ENCODE peak calls at places on chromosomes 12 and 14, in eight cellular contexts. H is GM12865, G is lung, Q is astrocyte of the spinal cord, I is lower leg skin, P is HCT116, O is dorsolateral prefrontal cortex, T is ovary. F is an unnamed sample.
A peak's percentile ranks its signal among the peaks of the same experiment; 100 is the strongest.

GRCh38 chr12:82525616-82526015 is 161.1 kb upstream of the TMTC2 start:
- DNase-seq in H (no peak), I (no peak), G (no peak), O (no peak), T (no peak), P (no peak), Q (no peak), F (no peak)

GRCh38 chr12:64178122-64178521 is 44.0 kb downstream of the KICS2 start:
- DNase-seq in I (no peak), Q (peak; percentile 77), P (no peak), G (no peak), O (no peak), T (no peak), H (no peak), F (peak; percentile 84)

GRCh38 chr12:24977711-24978110 is 28.8 kb upstream of the BCAT1 start:
- DNase-seq in T (no peak), P (no peak), H (no peak), G (no peak), Q (no peak), O (no peak), I (no peak), F (peak; percentile 11)

GRCh38 chr12:105221588-105222325 is 14.2 kb downstream of the APPL2 start:
- DNase-seq in Q (no peak), P (no peak), I (no peak), G (no peak), H (no peak), O (no peak), T (no peak), F (no peak)

GRCh38 chr12:68479832-68480291 is 130.8 kb upstream of the RAP1B start:
- DNase-seq in I (no peak), O (no peak), P (no peak), Q (peak; percentile 22), H (no peak), G (no peak), T (no peak), F (no peak)

GRCh38 chr12:29004066-29004935 is 144.8 kb upstream of the FAR2 start:
- DNase-seq in T (no peak), O (no peak), I (no peak), Q (no peak), G (no peak), H (no peak), P (no peak), F (no peak)

GRCh38 chr12:76158518-76159321 is 74.2 kb upstream of the NAP1L1 start:
- DNase-seq in T (no peak), O (no peak), Q (peak; percentile 81), G (peak; percentile 39), P (peak; percentile 34), I (peak; percentile 27), H (peak; percentile 95), F (peak; percentile 83)

GRCh38 chr12:4148418-4149056 is 125.0 kb upstream of the CCND2 start:
- DNase-seq in G (no peak), O (no peak), Q (no peak), T (no peak), P (no peak), H (peak; percentile 90), I (peak; percentile 37), F (no peak)

GRCh38 chr14:78519863-78520262 is 349.7 kb downstream of the NRXN3 start:
- DNase-seq in T (no peak), H (peak; percentile 48), P (no peak), O (no peak), Q (peak; percentile 8), I (no peak), G (no peak), F (peak; percentile 14)

GRCh38 chr12:130086248-130086647 is 76.0 kb upstream of the FZD10 start:
- DNase-seq in H (no peak), O (no peak), P (no peak), G (no peak), Q (no peak), T (no peak), I (no peak), F (no peak)

GRCh38 chr12:32454075-32454474 is 54.7 kb downstream of the FGD4 start:
- DNase-seq in Q (peak; percentile 78), P (peak; percentile 35), O (no peak), H (no peak), T (no peak), I (no peak), G (no peak), F (peak; percentile 88)

GRCh38 chr12:50222275-50222783 is 55.2 kb upstream of the CERS5 start:
- DNase-seq in H (peak; percentile 59), O (no peak), I (peak; percentile 62), Q (peak; percentile 91), T (peak; percentile 57), P (peak; percentile 52), G (peak; percentile 35), F (peak; percentile 96)

GRCh38 chr12:6946033-6946919 is 2.5 kb downstream of the C12orf57 start:
- DNase-seq in I (no peak), G (peak; percentile 93), T (peak; percentile 53), O (no peak), P (peak; percentile 96), H (peak; percentile 93), Q (no peak), F (no peak)

GRCh38 chr14:73494593-73494992 is 3.9 kb downstream of the RIOX1 start:
- DNase-seq in G (no peak), I (no peak), P (no peak), Q (no peak), T (no peak), O (no peak), H (no peak), F (no peak)

GRCh38 chr12:54749191-54749818 is 101.1 kb upstream of the DCD start:
- DNase-seq in O (no peak), H (peak; percentile 60), T (no peak), Q (peak; percentile 43), I (no peak), G (no peak), P (peak; percentile 37), F (peak; percentile 73)

GRCh38 chr12:89825591-89826449 is 117.2 kb upstream of the ATP2B1 start:
- DNase-seq in T (no peak), G (no peak), I (no peak), P (peak; percentile 28), O (no peak), Q (peak; percentile 13), H (peak; percentile 54), F (peak; percentile 39)

GRCh38 chr14:106808907-106809306 is 1282.5 kb downstream of the TMEM121 start:
- DNase-seq in H (no peak), I (no peak), Q (no peak), T (no peak), P (no peak), G (no peak), O (no peak), F (no peak)

GRCh38 chr12:123061806-123062205 is 81.3 kb downstream of the ARL6IP4 start:
- DNase-seq in I (no peak), H (no peak), Q (no peak), P (no peak), G (no peak), O (no peak), T (no peak), F (no peak)

GRCh38 chr12:119334459-119335170 is at the start of gene CCDC60:
- DNase-seq in G (peak; percentile 31), Q (no peak), P (no peak), T (peak; percentile 12), O (no peak), I (no peak), H (no peak), F (no peak)

GRCh38 chr14:55352201-55352600 is 59.4 kb downstream of the ATG14 start:
- DNase-seq in H (no peak), G (no peak), Q (no peak), P (no peak), I (no peak), O (no peak), T (no peak), F (no peak)

GRCh38 chr12:26845057-26845666 is 12.2 kb upstream of the ITPR2 start:
- DNase-seq in G (peak; percentile 54), T (peak; percentile 33), Q (peak; percentile 31), H (peak; percentile 43), P (peak; percentile 44), I (peak; percentile 40), O (no peak), F (peak; percentile 55)

GRCh38 chr14:78701246-78701645 is 531.1 kb downstream of the NRXN3 start:
- DNase-seq in Q (peak; percentile 17), T (no peak), O (no peak), G (no peak), P (no peak), I (no peak), H (no peak), F (peak; percentile 23)

DNA sequence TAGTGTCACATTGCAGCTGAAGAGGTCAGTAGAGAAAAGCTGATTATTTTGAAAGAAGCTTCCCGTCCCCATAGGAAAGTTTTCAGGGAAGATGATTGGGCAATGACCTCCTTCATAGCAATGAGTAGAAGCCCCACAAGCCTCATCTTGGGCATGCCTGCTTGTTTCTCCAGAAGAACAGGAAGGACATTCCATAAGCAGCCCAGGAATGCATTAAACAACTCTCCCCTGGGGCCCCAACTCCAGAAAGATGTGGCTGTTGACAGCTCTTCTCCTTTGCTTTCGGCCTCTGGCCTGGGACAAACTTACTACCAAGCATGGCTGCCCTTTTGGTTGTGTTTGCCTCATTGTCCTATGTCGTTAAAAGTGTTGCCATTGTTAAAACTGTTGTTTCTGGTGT is 5.7 kb upstream of the VDR start:
- DNase-seq in I (no peak), P (no peak), O (no peak), Q (no peak), T (no peak), G (no peak), H (no peak), F (peak; percentile 58)
- H3K4me3 ChIP-seq in I (no peak overlapping the region), P (no peak overlapping the region), O (no peak overlapping the region), Q (no peak overlapping the region), T (no peak overlapping the region), G (no peak overlapping the region), H (no peak overlapping the region), F (no peak overlapping the region)

GRCh38 chr14:49019467-49020100 is 566.6 kb downstream of the RPS29 start:
- DNase-seq in G (no peak), Q (no peak), T (no peak), O (no peak), H (no peak), I (no peak), P (no peak), F (no peak)
- H3K4me3 ChIP-seq in G (no peak overlapping the region), Q (no peak overlapping the region), T (no peak overlapping the region), O (no peak overlapping the region), H (no peak overlapping the region), I (no peak overlapping the region), P (no peak overlapping the region), F (no peak overlapping the region)

GRCh38 chr14:25049127-25049558 is 804 bp downstream of the STXBP6 start:
- DNase-seq in H (no peak), I (peak; percentile 38), T (peak; percentile 20), Q (peak; percentile 11), O (no peak), P (no peak), G (no peak), F (peak; percentile 7)
- H3K4me3 ChIP-seq in H (no peak overlapping the region), I (peak overlapping the region; percentile 68), T (peak overlapping the region; percentile 70), Q (peak overlapping the region; percentile 29), O (peak overlapping the region; percentile 89), P (no peak overlapping the region), G (peak overlapping the region; percentile 67), F (peak overlapping the region; percentile 60)

DNA sequence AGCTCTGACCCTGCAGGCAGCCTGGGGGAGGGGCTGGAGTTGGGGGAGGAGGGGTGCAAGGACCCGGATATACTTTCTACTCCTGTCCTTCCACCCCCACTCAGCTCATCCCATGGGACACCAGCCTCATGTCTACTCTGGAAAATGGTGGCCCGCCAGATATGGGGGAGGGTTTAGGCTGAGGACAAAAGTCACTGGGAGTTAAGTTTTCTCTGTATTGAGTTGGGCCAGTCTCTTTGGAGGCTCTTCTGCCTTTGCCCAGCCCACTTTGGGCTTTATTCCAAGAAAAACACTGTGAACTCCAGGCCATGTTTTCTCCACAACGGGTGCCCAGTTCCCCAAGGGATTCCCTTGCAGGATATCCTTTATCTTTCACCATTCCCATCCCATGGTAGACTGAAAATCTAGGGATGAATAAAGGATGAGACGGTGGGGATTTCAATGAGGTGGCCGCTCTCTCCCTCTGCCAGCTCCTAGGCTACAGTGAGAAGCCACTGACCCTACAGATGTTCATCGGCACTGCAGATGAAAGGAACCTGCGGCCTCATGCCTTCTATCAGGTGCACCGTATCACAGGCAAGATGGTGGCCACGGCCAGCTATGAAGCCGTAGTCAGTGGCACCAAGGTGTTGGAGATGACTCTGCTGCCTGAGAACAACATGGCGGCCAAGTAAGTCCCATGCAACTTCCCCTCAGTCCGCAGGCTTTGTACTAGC is 4.9 kb downstream of the NFATC4 start:
- DNase-seq in O (no peak), P (no peak), G (no peak), T (no peak), H (no peak), I (no peak), Q (no peak), F (peak; percentile 49)
- H3K4me3 ChIP-seq in O (no peak overlapping the region), P (no peak overlapping the region), G (no peak overlapping the region), T (no peak overlapping the region), H (no peak overlapping the region), I (no peak overlapping the region), Q (no peak overlapping the region), F (no peak overlapping the region)